ENCODE peak calls at places on chromosomes 13 and 19, in ten cellular contexts. J is CD8-positive, alpha-beta T cell; X is SW 1271; N is GM04503; A is lung microvascular endothelial cell; R is osteoblast; E is Karpas-422; C is HuH-7; H is MCF 10A; S is activated naive CD8-positive, alpha-beta T cell treated with anti-CD3 and anti-CD28 coated beads, Interleukin-2, amount 10 ng/mL, durations not matched to agents 7 days and 5 days. K is an unnamed sample.

GRCh38 chr19:3743486-3743885 is 18.0 kb downstream of the APBA3 start:
- DNase-seq in N (no peak), A (peak; percentile 24), H (peak; percentile 16), C (peak; percentile 36), E (peak; percentile 69), J (no peak), X (no peak), R (no peak), S (no peak), K (no peak)

GRCh38 chr19:44869728-44870470 is 21.2 kb upstream of the TOMM40 start:
- DNase-seq in C (no peak), R (peak; percentile 96), J (no peak), S (no peak), A (peak; percentile 34), H (no peak), N (no peak), E (no peak), X (no peak), K (no peak)

GRCh38 chr13:97586941-97587340 is 153.0 kb downstream of the RAP2A start:
- DNase-seq in H (no peak), C (no peak), J (no peak), S (no peak), N (no peak), X (no peak), A (no peak), E (no peak), R (no peak), K (no peak)

GRCh38 chr19:16400911-16401675 is 70.7 kb downstream of the EPS15L1 start:
- DNase-seq in X (no peak), N (no peak), J (no peak), H (no peak), A (no peak), S (no peak), E (no peak), R (peak; percentile 68), C (no peak), K (peak; percentile 74)

GRCh38 chr13:85995788-85996418 is 196.7 kb upstream of the SLITRK6 start:
- DNase-seq in X (no peak), S (no peak), C (no peak), J (no peak), R (no peak), A (no peak), H (no peak), E (no peak), N (no peak), K (no peak)

GRCh38 chr19:13277104-13277809 is 127.0 kb downstream of the IER2 start:
- DNase-seq in J (peak; percentile 52), R (no peak), X (peak; percentile 59), A (peak; percentile 85), N (peak; percentile 22), C (peak; percentile 55), E (peak; percentile 92), S (peak; percentile 67), H (peak; percentile 86), K (peak; percentile 59)

GRCh38 chr13:43805071-43805468 is 18.3 kb upstream of the ENOX1 start:
- DNase-seq in H (peak; percentile 99), E (no peak), R (peak; percentile 94), A (peak; percentile 18), S (no peak), C (no peak), X (peak; percentile 48), J (no peak), N (no peak), K (peak; percentile 40)

GRCh38 chr19:7211191-7211988 is 82.8 kb downstream of the INSR start:
- DNase-seq in E (no peak), C (no peak), H (no peak), S (no peak), N (no peak), J (no peak), A (peak; percentile 86), R (no peak), X (no peak), K (no peak)

GRCh38 chr13:76846363-76846762 is 39.8 kb downstream of the KCTD12 start:
- DNase-seq in J (no peak), H (no peak), R (no peak), N (no peak), A (no peak), X (no peak), E (no peak), C (no peak), S (no peak), K (no peak)

GRCh38 chr13:25069911-25070310 is 26.0 kb upstream of the PABPC3 start:
- DNase-seq in X (no peak), J (no peak), E (no peak), N (no peak), R (no peak), H (no peak), A (no peak), S (no peak), C (no peak), K (no peak)

GRCh38 chr13:29435125-29435911 is 160.2 kb downstream of the SLC7A1 start:
- DNase-seq in E (no peak), S (no peak), C (no peak), J (no peak), A (no peak), R (peak; percentile 88), N (peak; percentile 91), H (peak; percentile 74), X (no peak), K (no peak)

GRCh38 chr19:40252395-40252794 is 25.9 kb upstream of the CCNP start:
- DNase-seq in N (no peak), J (no peak), X (no peak), H (no peak), R (no peak), E (no peak), A (no peak), C (no peak), S (no peak), K (no peak)

GRCh38 chr13:112136095-112136494 is 69.1 kb downstream of the SOX1 start:
- DNase-seq in R (no peak), X (no peak), E (no peak), S (no peak), C (no peak), N (no peak), A (no peak), J (no peak), H (no peak), K (no peak)

GRCh38 chr13:112118451-112119064 is 51.6 kb downstream of the SOX1 start:
- DNase-seq in H (no peak), A (no peak), C (no peak), S (no peak), R (no peak), E (no peak), N (no peak), J (no peak), X (no peak), K (no peak)

GRCh38 chr19:39546599-39546998 is 6.6 kb upstream of the EID2 start:
- DNase-seq in H (peak; percentile 7), C (no peak), X (no peak), R (no peak), S (no peak), N (no peak), A (no peak), J (no peak), E (no peak), K (no peak)

GRCh38 chr13:91045351-91046034 is 302.0 kb upstream of the MIR17HG start:
- DNase-seq in N (no peak), J (no peak), R (peak; percentile 23), A (peak; percentile 1), E (peak; percentile 66), S (no peak), C (peak; percentile 3), X (no peak), H (peak; percentile 36), K (no peak)

GRCh38 chr19:7662657-7663056 is 6.2 kb upstream of the RETN start:
- DNase-seq in X (no peak), N (no peak), R (no peak), A (no peak), C (no peak), J (no peak), S (no peak), E (no peak), H (no peak), K (no peak)

GRCh38 chr19:37007587-37008220 is 70.5 kb upstream of the ZNF420 start:
- DNase-seq in A (peak; percentile 40), S (peak; percentile 78), H (no peak), C (no peak), J (peak; percentile 20), X (no peak), R (no peak), N (no peak), E (no peak), K (peak; percentile 61)

GRCh38 chr13:51590966-51591627 is 6.8 kb downstream of the WDFY2 start:
- DNase-seq in S (no peak), N (peak; percentile 99), E (no peak), A (peak; percentile 27), X (peak; percentile 61), R (peak; percentile 87), C (no peak), J (no peak), H (peak; percentile 91), K (no peak)

GRCh38 chr19:42989851-42990250 is 36.4 kb downstream of the PSG11 start:
- DNase-seq in S (no peak), C (no peak), A (no peak), J (no peak), N (no peak), R (no peak), E (no peak), X (no peak), H (no peak), K (no peak)

GRCh38 chr13:106493569-106493968 is 41.9 kb downstream of the EFNB2 start:
- DNase-seq in C (no peak), R (no peak), H (no peak), J (no peak), X (no peak), N (no peak), E (no peak), S (no peak), A (no peak), K (no peak)

K was measured in head of caudate nucleus.